ENCODE peak calls at places on chromosomes 6 and 20, in five cellular contexts. One of them, this sample, is unnamed.

GRCh38 chr6:144745434-144745833 is 460.3 kb downstream of the UTRN start:
- DNase-seq in astrocyte of the spinal cord: no peak
- DNase-seq in fibroblast of the aortic adventitia: no peak
- DNase-seq in CD8-positive, alpha-beta T cell: no peak
- DNase-seq in MM.1S: no peak
- DNase-seq in this sample: no peak

GRCh38 chr6:39347906-39348585 is 25.5 kb upstream of the KCNK16 start:
- DNase-seq in astrocyte of the spinal cord: peak; percentile 63
- DNase-seq in fibroblast of the aortic adventitia: peak; percentile 65
- DNase-seq in CD8-positive, alpha-beta T cell: peak; percentile 5
- DNase-seq in MM.1S: peak; percentile 40
- DNase-seq in this sample: peak; percentile 63

GRCh38 chr20:40600441-40601235 is 88.4 kb downstream of the MAFB start:
- DNase-seq in astrocyte of the spinal cord: no peak
- DNase-seq in fibroblast of the aortic adventitia: no peak
- DNase-seq in CD8-positive, alpha-beta T cell: no peak
- DNase-seq in MM.1S: no peak
- DNase-seq in this sample: no peak

GRCh38 chr6:101392561-101393230 is 812 bp upstream of the GRIK2 start:
- DNase-seq in astrocyte of the spinal cord: no peak
- DNase-seq in fibroblast of the aortic adventitia: no peak
- DNase-seq in CD8-positive, alpha-beta T cell: no peak
- DNase-seq in MM.1S: no peak
- DNase-seq in this sample: no peak

GRCh38 chr6:166143011-166143410 is 24.6 kb downstream of the TBXT start:
- DNase-seq in astrocyte of the spinal cord: no peak
- DNase-seq in fibroblast of the aortic adventitia: peak; percentile 54
- DNase-seq in CD8-positive, alpha-beta T cell: no peak
- DNase-seq in MM.1S: peak; percentile 10
- DNase-seq in this sample: no peak

GRCh38 chr20:34262488-34263288 is 21.5 kb downstream of the ASIP start:
- DNase-seq in astrocyte of the spinal cord: peak; percentile 38
- DNase-seq in fibroblast of the aortic adventitia: peak; percentile 69
- DNase-seq in CD8-positive, alpha-beta T cell: no peak
- DNase-seq in MM.1S: peak; percentile 50
- DNase-seq in this sample: no peak

GRCh38 chr6:149454405-149454848 is 30.4 kb downstream of the ZC3H12D start:
- DNase-seq in astrocyte of the spinal cord: peak; percentile 93
- DNase-seq in fibroblast of the aortic adventitia: peak; percentile 96
- DNase-seq in CD8-positive, alpha-beta T cell: no peak
- DNase-seq in MM.1S: no peak
- DNase-seq in this sample: no peak

GRCh38 chr6:121666809-121667208 is 231.4 kb downstream of the GJA1 start:
- DNase-seq in astrocyte of the spinal cord: peak; percentile 85
- DNase-seq in fibroblast of the aortic adventitia: peak; percentile 83
- DNase-seq in CD8-positive, alpha-beta T cell: no peak
- DNase-seq in MM.1S: no peak
- DNase-seq in this sample: no peak

GRCh38 chr20:5135363-5136012 is 8.7 kb downstream of the CDS2 start:
- DNase-seq in astrocyte of the spinal cord: no peak
- DNase-seq in fibroblast of the aortic adventitia: no peak
- DNase-seq in CD8-positive, alpha-beta T cell: no peak
- DNase-seq in MM.1S: no peak
- DNase-seq in this sample: no peak

GRCh38 chr6:56570434-56571359 is 72.0 kb downstream of the DST start:
- DNase-seq in astrocyte of the spinal cord: peak; percentile 43
- DNase-seq in fibroblast of the aortic adventitia: peak; percentile 47
- DNase-seq in CD8-positive, alpha-beta T cell: no peak
- DNase-seq in MM.1S: peak; percentile 25
- DNase-seq in this sample: no peak

GRCh38 chr6:125310994-125311649 is 9.4 kb upstream of the HDDC2 start:
- DNase-seq in astrocyte of the spinal cord: peak; percentile 73
- DNase-seq in fibroblast of the aortic adventitia: peak; percentile 84
- DNase-seq in CD8-positive, alpha-beta T cell: no peak
- DNase-seq in MM.1S: peak; percentile 42
- DNase-seq in this sample: no peak

GRCh38 chr20:34705383-34706021 is 1.4 kb downstream of the TP53INP2 start:
- DNase-seq in astrocyte of the spinal cord: no peak
- DNase-seq in fibroblast of the aortic adventitia: peak; percentile 28
- DNase-seq in CD8-positive, alpha-beta T cell: no peak
- DNase-seq in MM.1S: no peak
- DNase-seq in this sample: no peak

GRCh38 chr6:36358235-36358915 is 21.7 kb upstream of the BNIP5 start:
- DNase-seq in astrocyte of the spinal cord: no peak
- DNase-seq in fibroblast of the aortic adventitia: peak; percentile 82
- DNase-seq in CD8-positive, alpha-beta T cell: no peak
- DNase-seq in MM.1S: no peak
- DNase-seq in this sample: no peak

GRCh38 chr20:34199183-34199582 is 42.0 kb upstream of the ASIP start:
- DNase-seq in astrocyte of the spinal cord: no peak
- DNase-seq in fibroblast of the aortic adventitia: no peak
- DNase-seq in CD8-positive, alpha-beta T cell: no peak
- DNase-seq in MM.1S: no peak
- DNase-seq in this sample: no peak

GRCh38 chr20:25389381-25389857 is 1.2 kb downstream of the ABHD12 start:
- DNase-seq in astrocyte of the spinal cord: peak; percentile 50
- DNase-seq in fibroblast of the aortic adventitia: peak; percentile 45
- DNase-seq in CD8-positive, alpha-beta T cell: no peak
- DNase-seq in MM.1S: peak; percentile 18
- DNase-seq in this sample: no peak

GRCh38 chr6:53495496-53495895 is 49.4 kb downstream of the GCLC start:
- DNase-seq in astrocyte of the spinal cord: no peak
- DNase-seq in fibroblast of the aortic adventitia: no peak
- DNase-seq in CD8-positive, alpha-beta T cell: no peak
- DNase-seq in MM.1S: no peak
- DNase-seq in this sample: no peak

GRCh38 chr6:166470863-166471410 is 88.2 kb upstream of the MPC1 start:
- DNase-seq in astrocyte of the spinal cord: no peak
- DNase-seq in fibroblast of the aortic adventitia: no peak
- DNase-seq in CD8-positive, alpha-beta T cell: no peak
- DNase-seq in MM.1S: no peak
- DNase-seq in this sample: no peak

GRCh38 chr6:1224514-1224913 is 87.4 kb upstream of the FOXQ1 start:
- DNase-seq in astrocyte of the spinal cord: no peak
- DNase-seq in fibroblast of the aortic adventitia: no peak
- DNase-seq in CD8-positive, alpha-beta T cell: no peak
- DNase-seq in MM.1S: no peak
- DNase-seq in this sample: no peak

GRCh38 chr6:73367761-73368355 is 1.8 kb downstream of the OOEP start:
- DNase-seq in astrocyte of the spinal cord: no peak
- DNase-seq in fibroblast of the aortic adventitia: peak; percentile 12
- DNase-seq in CD8-positive, alpha-beta T cell: no peak
- DNase-seq in MM.1S: no peak
- DNase-seq in this sample: no peak

GRCh38 chr6:35174043-35174434 is 32.9 kb upstream of the TCP11 start:
- DNase-seq in astrocyte of the spinal cord: no peak
- DNase-seq in fibroblast of the aortic adventitia: no peak
- DNase-seq in CD8-positive, alpha-beta T cell: no peak
- DNase-seq in MM.1S: no peak
- DNase-seq in this sample: no peak

GRCh38 chr20:32188376-32189122 is 19.0 kb downstream of the PLAGL2 start:
- DNase-seq in astrocyte of the spinal cord: no peak
- DNase-seq in fibroblast of the aortic adventitia: no peak
- DNase-seq in CD8-positive, alpha-beta T cell: no peak
- DNase-seq in MM.1S: no peak
- DNase-seq in this sample: no peak

GRCh38 chr6:160137130-160137988 is 15.7 kb downstream of the SLC22A1 start:
- DNase-seq in astrocyte of the spinal cord: no peak
- DNase-seq in fibroblast of the aortic adventitia: no peak
- DNase-seq in CD8-positive, alpha-beta T cell: no peak
- DNase-seq in MM.1S: no peak
- DNase-seq in this sample: no peak

GRCh38 chr6:126698732-126699240 is 358.9 kb downstream of the CENPW start:
- DNase-seq in astrocyte of the spinal cord: no peak
- DNase-seq in fibroblast of the aortic adventitia: no peak
- DNase-seq in CD8-positive, alpha-beta T cell: no peak
- DNase-seq in MM.1S: no peak
- DNase-seq in this sample: no peak

GRCh38 chr20:49132995-49133451 is 55.1 kb downstream of the STAU1 start:
- DNase-seq in astrocyte of the spinal cord: peak; percentile 78
- DNase-seq in fibroblast of the aortic adventitia: peak; percentile 90
- DNase-seq in CD8-positive, alpha-beta T cell: no peak
- DNase-seq in MM.1S: peak; percentile 62
- DNase-seq in this sample: no peak

GRCh38 chr6:41406821-41407787 is 71.7 kb downstream of the NCR2 start:
- DNase-seq in astrocyte of the spinal cord: no peak
- DNase-seq in fibroblast of the aortic adventitia: no peak
- DNase-seq in CD8-positive, alpha-beta T cell: no peak
- DNase-seq in MM.1S: no peak
- DNase-seq in this sample: no peak

GRCh38 chr6:136113736-136114173 is 136.4 kb downstream of the MTFR2 start:
- DNase-seq in astrocyte of the spinal cord: peak; percentile 83
- DNase-seq in fibroblast of the aortic adventitia: peak; percentile 80
- DNase-seq in CD8-positive, alpha-beta T cell: no peak
- DNase-seq in MM.1S: no peak
- DNase-seq in this sample: no peak

GRCh38 chr20:59253325-59253724 is 47.1 kb upstream of the EDN3 start:
- DNase-seq in astrocyte of the spinal cord: no peak
- DNase-seq in fibroblast of the aortic adventitia: no peak
- DNase-seq in CD8-positive, alpha-beta T cell: no peak
- DNase-seq in MM.1S: peak; percentile 11
- DNase-seq in this sample: no peak

GRCh38 chr6:148700713-148701392 is 46.0 kb upstream of the UST start:
- DNase-seq in astrocyte of the spinal cord: peak; percentile 48
- DNase-seq in fibroblast of the aortic adventitia: peak; percentile 78
- DNase-seq in CD8-positive, alpha-beta T cell: no peak
- DNase-seq in MM.1S: peak; percentile 53
- DNase-seq in this sample: no peak

GRCh38 chr6:157561037-157561790 is 180.2 kb downstream of the ZDHHC14 start:
- DNase-seq in astrocyte of the spinal cord: no peak
- DNase-seq in fibroblast of the aortic adventitia: no peak
- DNase-seq in CD8-positive, alpha-beta T cell: no peak
- DNase-seq in MM.1S: peak; percentile 84
- DNase-seq in this sample: no peak

DNA sequence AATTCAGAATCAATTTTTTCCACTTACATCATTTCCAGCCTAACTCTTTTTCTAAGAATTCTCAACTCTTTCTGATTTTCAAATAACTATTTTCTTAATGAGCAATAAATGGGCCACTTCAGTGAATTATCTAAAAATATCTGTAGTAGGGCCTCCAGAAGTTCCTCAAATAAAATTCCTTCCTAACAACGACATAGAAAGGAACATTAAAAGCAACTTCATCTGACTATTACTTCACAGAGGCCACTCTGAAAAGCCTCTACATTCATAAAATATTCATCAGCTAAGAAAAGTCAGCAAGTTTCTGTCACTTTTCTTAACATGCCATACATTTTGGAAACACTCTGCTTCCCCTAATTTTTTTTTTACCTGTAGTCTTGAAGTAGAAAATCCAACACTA is 4.8 kb downstream of the COL12A1 start:
- DNase-seq in astrocyte of the spinal cord: no peak
- DNase-seq in fibroblast of the aortic adventitia: no peak
- DNase-seq in CD8-positive, alpha-beta T cell: no peak
- DNase-seq in MM.1S: no peak
- DNase-seq in this sample: no peak
- TF ChIP-seq CTCF in astrocyte of the spinal cord: no peak
- TF ChIP-seq CTCF in fibroblast of the aortic adventitia: no peak
- TF ChIP-seq CTCF in CD8-positive, alpha-beta T cell: no peak
- TF ChIP-seq CTCF in MM.1S: no peak
- TF ChIP-seq CTCF in this sample: no peak

GRCh38 chr6:139119553-139119952 is 15.3 kb upstream of the HECA start:
- DNase-seq in astrocyte of the spinal cord: no peak
- DNase-seq in fibroblast of the aortic adventitia: no peak
- DNase-seq in CD8-positive, alpha-beta T cell: no peak
- DNase-seq in MM.1S: no peak
- DNase-seq in this sample: no peak

GRCh38 chr6:139112561-139112960 is 22.3 kb upstream of the HECA start:
- DNase-seq in astrocyte of the spinal cord: no peak
- DNase-seq in fibroblast of the aortic adventitia: no peak
- DNase-seq in CD8-positive, alpha-beta T cell: no peak
- DNase-seq in MM.1S: no peak
- DNase-seq in this sample: no peak

GRCh38 chr6:139114741-139115140 is 20.1 kb upstream of the HECA start:
- DNase-seq in astrocyte of the spinal cord: no peak
- DNase-seq in fibroblast of the aortic adventitia: no peak
- DNase-seq in CD8-positive, alpha-beta T cell: no peak
- DNase-seq in MM.1S: peak; percentile 38
- DNase-seq in this sample: no peak

GRCh38 chr6:139115980-139116758 is 18.7 kb upstream of the HECA start:
- DNase-seq in astrocyte of the spinal cord: no peak
- DNase-seq in fibroblast of the aortic adventitia: no peak
- DNase-seq in CD8-positive, alpha-beta T cell: no peak
- DNase-seq in MM.1S: no peak
- DNase-seq in this sample: no peak

DNA sequence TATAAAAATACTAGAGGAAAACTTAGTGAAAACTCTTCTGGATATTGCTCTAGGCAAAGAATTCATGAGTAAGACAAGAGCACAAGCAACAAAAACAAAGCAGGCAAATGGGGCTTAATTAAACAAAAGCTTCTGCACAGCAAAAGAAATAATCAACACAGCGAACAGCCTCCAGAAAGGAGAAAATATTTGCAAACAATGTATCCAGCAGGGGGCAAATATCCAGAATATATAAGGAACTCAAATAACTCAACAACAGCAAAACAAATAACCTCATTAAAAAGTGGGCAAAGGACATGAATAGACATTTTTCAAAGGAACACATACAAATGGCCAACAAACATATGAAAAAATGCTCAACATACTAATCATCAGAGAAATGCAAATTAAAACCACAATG is 17.1 kb upstream of the HECA start:
- DNase-seq in astrocyte of the spinal cord: no peak
- DNase-seq in fibroblast of the aortic adventitia: no peak
- DNase-seq in CD8-positive, alpha-beta T cell: no peak
- DNase-seq in MM.1S: no peak
- DNase-seq in this sample: no peak
- TF ChIP-seq CTCF in astrocyte of the spinal cord: peak; percentile 25
- TF ChIP-seq CTCF in fibroblast of the aortic adventitia: no peak
- TF ChIP-seq CTCF in CD8-positive, alpha-beta T cell: no peak
- TF ChIP-seq CTCF in MM.1S: no peak
- TF ChIP-seq CTCF in this sample: no peak

GRCh38 chr20:51313275-51313898 is 229.1 kb downstream of the NFATC2 start:
- DNase-seq in astrocyte of the spinal cord: no peak
- DNase-seq in fibroblast of the aortic adventitia: peak; percentile 12
- DNase-seq in CD8-positive, alpha-beta T cell: no peak
- DNase-seq in MM.1S: no peak
- DNase-seq in this sample: no peak
- TF ChIP-seq CTCF in astrocyte of the spinal cord: peak; percentile 20
- TF ChIP-seq CTCF in fibroblast of the aortic adventitia: no peak
- TF ChIP-seq CTCF in CD8-positive, alpha-beta T cell: no peak
- TF ChIP-seq CTCF in MM.1S: no peak
- TF ChIP-seq CTCF in this sample: no peak

DNA sequence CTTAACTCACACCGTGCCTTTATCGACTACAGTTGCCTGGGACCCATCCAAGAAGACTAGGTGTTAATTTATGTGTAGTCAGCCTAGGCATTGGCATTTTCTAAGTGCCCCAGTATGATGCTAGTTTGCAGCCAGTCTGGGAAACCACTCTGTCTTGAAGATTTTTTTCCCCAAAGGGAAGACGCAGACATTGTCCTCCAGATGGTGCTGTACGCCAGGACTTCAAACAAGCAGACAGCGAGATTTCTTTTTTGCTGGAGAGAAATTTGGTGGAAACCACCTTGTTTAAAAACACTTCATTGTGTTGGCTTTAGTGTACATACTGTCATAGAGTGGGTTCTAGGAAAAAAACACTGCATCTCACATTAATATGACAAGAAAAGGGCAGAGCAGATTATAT is 30.0 kb downstream of the ALDH5A1 start:
- DNase-seq in astrocyte of the spinal cord: peak; percentile 59
- DNase-seq in fibroblast of the aortic adventitia: peak; percentile 51
- DNase-seq in CD8-positive, alpha-beta T cell: no peak
- DNase-seq in MM.1S: peak; percentile 58
- DNase-seq in this sample: no peak
- TF ChIP-seq CTCF in astrocyte of the spinal cord: peak; percentile 60
- TF ChIP-seq CTCF in fibroblast of the aortic adventitia: peak; percentile 46
- TF ChIP-seq CTCF in CD8-positive, alpha-beta T cell: no peak
- TF ChIP-seq CTCF in MM.1S: peak; percentile 48
- TF ChIP-seq CTCF in this sample: peak; percentile 71

This sample was measured in progenitor cell of endocrine pancreas.